ENCODE peak calls at places on chromosomes 7 and 10, in eight cellular contexts. V is activated CD8-positive, alpha-beta T cell treated with anti-CD3 and anti-CD28 coated beads for 36 hours; M is bronchial epithelial cell; B is cardiac fibroblast; G is sigmoid colon; D is MCF 10A; H is kidney; J is natural killer cell. Z is an unnamed sample.

GRCh38 chr7:101315336-101315735 is 6.3 kb downstream of the IFT22 start:
- DNase-seq in V (peak; percentile 74), M (peak; percentile 42), B (peak; percentile 69), G (no peak), D (peak; percentile 61), H (no peak), J (no peak), Z (no peak)

GRCh38 chr7:105653441-105654005 is 72.2 kb upstream of the EFCAB10 start:
- DNase-seq in V (no peak), M (no peak), B (no peak), G (peak; percentile 60), D (no peak), H (no peak), J (no peak), Z (no peak)

GRCh38 chr7:113367187-113367586 is 248.8 kb upstream of the SMIM30 start:
- DNase-seq in V (no peak), M (no peak), B (no peak), G (no peak), D (no peak), H (no peak), J (no peak), Z (no peak)

GRCh38 chr7:78476851-78477405 is 678.4 kb downstream of the PHTF2 start:
- DNase-seq in V (no peak), M (no peak), B (no peak), G (no peak), D (no peak), H (no peak), J (no peak), Z (no peak)

GRCh38 chr7:112946350-112946749 is 140.3 kb downstream of the GPR85 start:
- DNase-seq in V (no peak), M (no peak), B (no peak), G (no peak), D (no peak), H (no peak), J (no peak), Z (no peak)

GRCh38 chr7:7868245-7868899 is 100.2 kb upstream of the GLCCI1 start:
- DNase-seq in V (no peak), M (peak; percentile 12), B (no peak), G (peak; percentile 65), D (no peak), H (no peak), J (no peak), Z (no peak)

GRCh38 chr7:81482600-81483186 is 287.2 kb downstream of the HGF start:
- DNase-seq in V (no peak), M (peak; percentile 45), B (peak; percentile 68), G (no peak), D (peak; percentile 22), H (no peak), J (no peak), Z (no peak)

GRCh38 chr7:27435461-27435860 is 192.9 kb downstream of the EVX1 start:
- DNase-seq in V (no peak), M (no peak), B (peak; percentile 22), G (no peak), D (peak; percentile 18), H (no peak), J (no peak), Z (no peak)

GRCh38 chr7:33108931-33109757 is at the start of gene RP9:
- DNase-seq in V (peak; percentile 78), M (peak; percentile 43), B (peak; percentile 71), G (peak; percentile 77), D (peak; percentile 63), H (peak; percentile 87), J (peak; percentile 74), Z (no peak)
- TF ChIP-seq CTCF in V (peak; percentile 52), M (peak; percentile 43), B (no peak), G (no peak), D (peak; percentile 67), H (peak; percentile 65), J (peak; percentile 52), Z (peak; percentile 79)

GRCh38 chr7:119482209-119482608 is 790.8 kb upstream of the KCND2 start:
- DNase-seq in V (no peak), M (peak; percentile 23), B (peak; percentile 11), G (no peak), D (peak; percentile 42), H (no peak), J (no peak), Z (no peak)
- TF ChIP-seq CTCF in V (no peak), M (peak; percentile 50), B (peak; percentile 60), G (no peak), D (peak; percentile 41), H (peak; percentile 11), J (no peak), Z (peak; percentile 73)

DNA sequence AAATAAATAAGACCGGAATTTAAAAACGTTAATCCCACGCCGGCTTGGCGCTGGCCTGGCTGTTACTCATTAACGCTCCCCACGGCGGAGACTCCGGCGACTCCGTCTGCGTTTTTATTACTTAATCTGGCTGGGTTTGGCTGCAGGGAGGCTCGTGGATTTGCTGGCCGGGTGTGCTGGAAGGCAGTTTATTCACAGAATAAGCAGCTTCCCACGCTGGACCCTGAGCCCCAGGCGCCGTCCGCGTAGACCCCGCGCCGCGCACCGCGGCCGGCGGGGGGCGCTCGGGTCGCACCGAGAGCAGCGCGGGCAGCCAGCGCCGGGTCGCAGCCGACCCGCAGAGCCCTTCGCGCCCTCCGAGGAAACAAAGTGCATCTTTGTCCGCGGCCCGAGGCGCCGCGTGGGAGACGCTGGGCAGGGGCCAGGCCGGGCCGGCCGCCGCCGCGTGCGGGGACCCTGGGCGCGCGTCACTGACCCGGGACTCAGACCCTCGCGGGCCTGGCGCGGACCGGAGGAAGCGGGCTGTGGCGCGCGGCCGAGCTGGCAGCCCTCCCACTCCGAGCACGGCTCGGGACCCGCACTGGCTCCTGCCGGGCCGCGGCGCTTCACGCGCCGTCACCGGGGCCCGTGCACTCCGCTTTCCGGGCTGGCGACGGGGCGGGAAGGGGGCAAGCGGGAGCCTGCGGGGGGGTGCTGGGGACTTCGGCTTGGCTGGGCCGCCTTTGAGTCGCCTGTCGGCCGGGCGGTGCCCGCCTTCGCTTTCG is 586 bp upstream of the GRK5 start:
- DNase-seq in V (peak; percentile 72), M (peak; percentile 24), B (peak; percentile 77), G (peak; percentile 91), D (peak; percentile 47), H (peak; percentile 89), J (peak; percentile 74), Z (peak; percentile 73)
- TF ChIP-seq CTCF in V (peak; percentile 88), M (peak; percentile 57), B (peak; percentile 20), G (no peak), D (peak; percentile 71), H (peak; percentile 51), J (peak; percentile 74), Z (peak; percentile 92)

GRCh38 chr10:124557648-124558338 is 96.2 kb downstream of the LHPP start:
- DNase-seq in V (no peak), M (no peak), B (no peak), G (no peak), D (no peak), H (peak; percentile 73), J (no peak), Z (peak; percentile 77)
- TF ChIP-seq CTCF in V (no peak), M (no peak), B (no peak), G (no peak), D (no peak), H (no peak), J (no peak), Z (no peak)

DNA sequence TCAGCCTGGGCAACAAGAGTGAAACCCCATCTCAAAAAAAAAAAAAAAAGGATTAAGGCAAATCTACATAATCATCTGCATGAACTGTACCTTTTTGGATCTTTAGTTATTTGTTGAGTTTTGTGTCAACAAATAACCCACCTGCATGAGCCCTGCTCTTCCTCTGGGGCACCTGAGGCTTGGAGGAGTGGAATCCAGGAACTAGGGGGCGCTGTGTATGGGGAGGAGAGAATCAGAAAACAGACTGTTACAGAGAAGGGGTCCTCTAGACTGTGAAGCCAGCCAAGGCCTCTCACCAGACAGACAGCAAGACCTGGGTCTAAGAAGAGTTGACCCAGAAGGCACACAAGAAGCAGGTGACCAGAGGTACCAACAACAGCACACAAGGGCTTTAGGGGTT is 682.8 kb upstream of the NRP1 start:
- DNase-seq in V (no peak), M (no peak), B (no peak), G (no peak), D (no peak), H (no peak), J (no peak), Z (no peak)
- TF ChIP-seq CTCF in V (no peak), M (no peak), B (peak; percentile 9), G (no peak), D (no peak), H (no peak), J (no peak), Z (peak; percentile 23)

DNA sequence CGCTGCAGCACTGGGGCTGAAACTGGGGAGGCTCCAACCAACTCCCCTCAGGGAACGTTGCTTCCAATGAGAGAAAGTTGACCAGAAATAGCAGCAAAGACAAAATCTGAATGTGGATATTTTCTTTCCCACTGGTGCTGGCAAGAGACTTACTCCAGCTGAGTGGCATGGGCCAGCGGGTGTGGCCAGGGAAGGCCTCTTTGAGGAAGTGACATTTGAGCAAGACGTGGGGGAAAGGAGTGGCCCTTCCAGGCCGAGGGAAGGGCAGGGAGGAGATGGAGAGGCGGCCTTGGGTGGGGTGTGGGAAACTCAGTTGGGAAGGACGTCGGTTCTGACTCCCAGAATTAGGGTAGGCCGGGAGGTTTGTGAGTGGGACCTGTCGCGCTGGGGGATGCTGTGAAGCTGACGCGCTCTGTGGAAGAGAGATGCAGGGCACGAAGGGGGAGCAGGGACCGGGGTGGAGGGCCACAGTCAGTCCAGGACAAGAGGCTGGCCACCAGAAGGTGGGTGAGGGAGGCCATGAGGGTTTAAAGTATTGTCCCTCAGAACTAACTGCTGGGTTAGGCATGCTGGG is 96.7 kb upstream of the IKZF1 start:
- DNase-seq in V (no peak), M (no peak), B (no peak), G (no peak), D (no peak), H (peak; percentile 64), J (no peak), Z (no peak)
- TF ChIP-seq CTCF in V (no peak), M (no peak), B (no peak), G (no peak), D (no peak), H (no peak), J (no peak), Z (no peak)

Z was measured in chondrocyte.